ENCODE peak calls at places on chromosomes 11 and 22, in five cellular contexts. Q, J, I, B and Y are unnamed samples.

GRCh38 chr11:12791245-12791644 is 117.0 kb downstream of the TEAD1 start:
- DNase-seq in J (no peak), B (no peak), I (no peak), Q (no peak), Y (no peak)

GRCh38 chr11:62444271-62444833 is 25.5 kb downstream of the SCGB1A1 start:
- DNase-seq in B (peak; percentile 95), I (peak; percentile 34), J (peak; percentile 53), Q (peak; percentile 80), Y (peak; percentile 92)

GRCh38 chr22:50698546-50698945 is 25.9 kb downstream of the SHANK3 start:
- DNase-seq in I (no peak), J (no peak), Q (peak; percentile 15), B (peak; percentile 82), Y (peak; percentile 60)

GRCh38 chr11:130145328-130145812 is 14.2 kb upstream of the ST14 start:
- DNase-seq in Q (no peak), J (no peak), I (no peak), B (no peak), Y (no peak)

GRCh38 chr11:724063-724732 is 18.2 kb downstream of the EPS8L2 start:
- DNase-seq in I (no peak), Q (no peak), B (peak; percentile 59), J (no peak), Y (no peak)

GRCh38 chr11:126938718-126939117 is 61.9 kb downstream of the KIRREL3 start:
- DNase-seq in I (no peak), B (no peak), Q (no peak), J (no peak), Y (no peak)

GRCh38 chr11:13152736-13153541 is 124.7 kb upstream of the BMAL1 start:
- DNase-seq in Q (no peak), J (peak; percentile 66), B (no peak), I (no peak), Y (no peak)

GRCh38 chr22:28989035-28989464 is 72.6 kb downstream of the C22orf31 start:
- DNase-seq in I (no peak), J (no peak), B (peak; percentile 66), Q (no peak), Y (no peak)

GRCh38 chr11:118530180-118530682 is 761 bp upstream of the TMEM25 start:
- DNase-seq in J (peak; percentile 16), B (peak; percentile 83), Q (no peak), I (peak; percentile 32), Y (no peak)

GRCh38 chr22:31278643-31279326 is 13.5 kb downstream of the PIK3IP1 start:
- DNase-seq in J (no peak), I (no peak), Q (peak; percentile 56), B (no peak), Y (peak; percentile 58)

GRCh38 chr11:14551380-14551779 is 31.2 kb upstream of the PSMA1 start:
- DNase-seq in Q (no peak), I (no peak), B (no peak), J (no peak), Y (no peak)

GRCh38 chr11:63769044-63769718 is 606 bp upstream of the ZFTA start:
- DNase-seq in I (peak; percentile 40), B (peak; percentile 97), Q (peak; percentile 68), J (no peak), Y (peak; percentile 76)

GRCh38 chr11:69518081-69518950 is 36.9 kb downstream of the LINC01488 start:
- DNase-seq in B (peak; percentile 90), J (peak; percentile 93), Q (no peak), I (no peak), Y (no peak)

GRCh38 chr11:16846305-16846704 is 107.9 kb downstream of the C11orf58 start:
- DNase-seq in Q (no peak), B (peak; percentile 34), J (peak; percentile 9), I (no peak), Y (no peak)

GRCh38 chr11:119525180-119525854 is 102.3 kb upstream of the THY1 start:
- DNase-seq in B (no peak), J (no peak), I (no peak), Q (no peak), Y (no peak)

GRCh38 chr11:45384016-45384415 is 97.9 kb upstream of the SYT13 start:
- DNase-seq in I (no peak), B (peak; percentile 52), J (no peak), Q (no peak), Y (no peak)

GRCh38 chr11:63882555-63883242 is 34.3 kb downstream of the RCOR2 start:
- DNase-seq in J (no peak), B (no peak), Q (no peak), I (no peak), Y (no peak)

GRCh38 chr11:78323356-78323755 is 94.3 kb downstream of the GAB2 start:
- DNase-seq in B (no peak), Q (no peak), I (no peak), J (no peak), Y (no peak)

GRCh38 chr11:74139151-74139918 is 31.5 kb downstream of the C2CD3 start:
- DNase-seq in J (no peak), Q (no peak), B (no peak), I (no peak), Y (no peak)

GRCh38 chr11:71998649-71999310 is at the start of gene IL18BP:
- DNase-seq in I (no peak), Q (no peak), J (no peak), B (peak; percentile 18), Y (peak; percentile 68)

GRCh38 chr22:22442928-22443709 is 65.4 kb downstream of the ZNF280B start:
- DNase-seq in B (no peak), J (no peak), Q (no peak), I (no peak), Y (no peak)

GRCh38 chr11:40241524-40242037 is 1217.9 kb downstream of the LRRC4C start:
- DNase-seq in J (peak; percentile 8), B (no peak), I (no peak), Q (no peak), Y (peak; percentile 69)

GRCh38 chr11:14417975-14418374 is 59.0 kb upstream of the RRAS2 start:
- DNase-seq in B (no peak), Q (no peak), J (peak; percentile 54), I (no peak), Y (no peak)

GRCh38 chr11:108787105-108787504 is 122.2 kb downstream of the DDX10 start:
- DNase-seq in Q (no peak), B (no peak), J (no peak), I (no peak), Y (no peak)

GRCh38 chr11:31810779-31811647 is at the start of gene PAX6:
- DNase-seq in Q (no peak), I (peak; percentile 53), B (peak; percentile 93), J (no peak), Y (peak; percentile 60)

GRCh38 chr11:1234054-1234720 is 11.3 kb downstream of the MUC5B start:
- DNase-seq in B (peak; percentile 82), J (no peak), I (peak; percentile 8), Q (no peak), Y (peak; percentile 61)

GRCh38 chr11:104073950-104074349 is 37.5 kb downstream of the DDI1 start:
- DNase-seq in I (no peak), B (no peak), Q (no peak), J (no peak), Y (no peak)

GRCh38 chr11:11978792-11979486 is 29.5 kb downstream of the DKK3 start:
- DNase-seq in Q (peak; percentile 77), B (no peak), J (peak; percentile 71), I (peak; percentile 62), Y (peak; percentile 94)

GRCh38 chr11:114213622-114214021 is 82.6 kb upstream of the NNMT start:
- DNase-seq in I (no peak), Q (no peak), J (no peak), B (no peak), Y (no peak)

GRCh38 chr11:4184163-4184916 is 89.7 kb downstream of the RRM1 start:
- DNase-seq in B (no peak), I (no peak), Q (no peak), J (peak; percentile 22), Y (no peak)

GRCh38 chr22:50035976-50036375 is 22.1 kb downstream of the TTLL8 start:
- DNase-seq in J (no peak), B (peak; percentile 1), I (no peak), Q (no peak), Y (peak; percentile 59)

GRCh38 chr11:77596626-77597025 is 6.9 kb downstream of the AQP11 start:
- DNase-seq in B (no peak), I (no peak), J (peak; percentile 89), Q (no peak), Y (no peak)

GRCh38 chr11:20036625-20037335 is 123.5 kb downstream of the DBX1 start:
- DNase-seq in Q (no peak), I (peak; percentile 33), B (no peak), J (no peak), Y (no peak)

GRCh38 chr11:130427049-130427388 is 1.4 kb downstream of the ADAMTS8 start:
- DNase-seq in B (peak; percentile 61), I (no peak), J (no peak), Q (no peak), Y (no peak)

GRCh38 chr11:90220391-90220790 is 2.5 kb downstream of the CHORDC1 start:
- DNase-seq in J (peak; percentile 75), I (no peak), B (peak; percentile 78), Q (no peak), Y (no peak)

DNA sequence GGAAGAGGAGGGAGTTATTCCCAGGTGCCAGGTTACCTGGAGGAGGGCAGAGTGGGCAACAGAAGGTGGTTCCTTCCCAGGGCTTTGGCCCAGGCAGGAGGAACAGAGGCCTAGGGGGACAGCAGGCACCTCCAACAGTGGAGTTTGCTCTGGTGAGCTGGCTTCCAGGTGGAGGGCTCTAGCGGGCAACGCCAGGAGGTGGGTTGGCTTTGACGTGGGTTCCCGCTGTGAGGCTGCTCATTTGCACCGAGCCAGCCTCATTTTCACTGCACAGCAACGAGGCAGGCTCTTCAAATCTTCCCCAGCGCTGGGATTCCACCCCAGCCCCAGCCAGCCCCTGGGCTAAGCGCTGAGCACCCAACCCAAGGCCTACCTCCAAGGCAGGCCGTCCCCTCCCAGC is 8.1 kb downstream of the IGSF9B start:
- DNase-seq in J (no peak), Q (no peak), B (no peak), I (no peak), Y (no peak)
- H3K4me1 ChIP-seq in J (no peaks in the 10 kb centered on the region), Q (peaks cover 3% of the 10 kb centered on the region), B (no peaks in the 10 kb centered on the region), I (no peaks in the 10 kb centered on the region), Y (peaks cover 91% of the 10 kb centered on the region)

GRCh38 chr22:46770726-46771125 is 8.3 kb downstream of the TBC1D22A start:
- DNase-seq in J (no peak), Q (no peak), B (no peak), I (no peak), Y (no peak)

GRCh38 chr22:46769191-46769675 is 6.8 kb downstream of the TBC1D22A start:
- DNase-seq in Q (no peak), B (no peak), I (peak; percentile 67), J (no peak), Y (no peak)

GRCh38 chr22:46767249-46767985 is 5.0 kb downstream of the TBC1D22A start:
- DNase-seq in B (no peak), Q (no peak), J (no peak), I (no peak), Y (no peak)

GRCh38 chr22:46769706-46770105 is 7.3 kb downstream of the TBC1D22A start:
- DNase-seq in J (no peak), B (no peak), I (no peak), Q (no peak), Y (no peak)

GRCh38 chr22:46770151-46770641 is 7.7 kb downstream of the TBC1D22A start:
- DNase-seq in J (no peak), Q (peak; percentile 51), B (no peak), I (no peak), Y (no peak)
- H3K4me1 ChIP-seq in J (peaks cover 3% of the 10 kb centered on the region), Q (peaks cover 8% of the 10 kb centered on the region), B (peaks cover 7% of the 10 kb centered on the region), I (peaks cover 28% of the 10 kb centered on the region), Y (no peaks in the 10 kb centered on the region)

GRCh38 chr22:36008565-36008964 is 20.1 kb downstream of the RBFOX2 start:
- DNase-seq in J (no peak), B (no peak), Q (no peak), I (no peak), Y (no peak)
- H3K4me1 ChIP-seq in J (peaks cover 31% of the 10 kb centered on the region), B (peaks cover 17% of the 10 kb centered on the region), Q (peaks cover 28% of the 10 kb centered on the region), I (peaks cover 21% of the 10 kb centered on the region), Y (peaks cover 86% of the 10 kb centered on the region)

GRCh38 chr11:36157151-36157519 is 132.1 kb downstream of the COMMD9 start:
- DNase-seq in Q (no peak), B (no peak), J (peak; percentile 28), I (no peak), Y (no peak)
- H3K4me1 ChIP-seq in Q (peaks cover 33% of the 10 kb centered on the region), B (peaks cover 27% of the 10 kb centered on the region), J (peaks cover 8% of the 10 kb centered on the region), I (no peaks in the 10 kb centered on the region), Y (peaks cover 7% of the 10 kb centered on the region)